ENCODE peak calls at places on chromosome 9, in seven cellular contexts. One of them, this sample, is unnamed.

GRCh38 chr9:79053613-79054012 is 518.2 kb upstream of the TLE4 start:
- DNase-seq in psoas muscle: no peak
- DNase-seq in brain microvascular endothelial cell: no peak
- DNase-seq in GM12865: peak
- DNase-seq in astrocyte: peak
- DNase-seq in type B pancreatic cell: no peak
- DNase-seq in mammary epithelial cell: peak
- DNase-seq in this sample: peak

GRCh38 chr9:15178621-15179020 is 128.4 kb downstream of the TTC39B start:
- DNase-seq in GM12865: no peak
- DNase-seq in type B pancreatic cell: no peak
- DNase-seq in brain microvascular endothelial cell: no peak
- DNase-seq in astrocyte: no peak
- DNase-seq in psoas muscle: no peak
- DNase-seq in mammary epithelial cell: no peak
- DNase-seq in this sample: no peak

GRCh38 chr9:94696545-94696944 is 30.0 kb upstream of the AOPEP start:
- DNase-seq in GM12865: no peak
- DNase-seq in type B pancreatic cell: no peak
- DNase-seq in astrocyte: no peak
- DNase-seq in psoas muscle: no peak
- DNase-seq in brain microvascular endothelial cell: no peak
- DNase-seq in mammary epithelial cell: no peak
- DNase-seq in this sample: no peak

GRCh38 chr9:95907794-95908193 is 32.3 kb downstream of the ERCC6L2 start:
- DNase-seq in type B pancreatic cell: no peak
- DNase-seq in psoas muscle: no peak
- DNase-seq in GM12865: no peak
- DNase-seq in brain microvascular endothelial cell: no peak
- DNase-seq in mammary epithelial cell: no peak
- DNase-seq in astrocyte: no peak
- DNase-seq in this sample: no peak

GRCh38 chr9:2351324-2351723 is 270.3 kb upstream of the VLDLR start:
- DNase-seq in brain microvascular endothelial cell: no peak
- DNase-seq in GM12865: no peak
- DNase-seq in psoas muscle: no peak
- DNase-seq in mammary epithelial cell: no peak
- DNase-seq in astrocyte: no peak
- DNase-seq in type B pancreatic cell: no peak
- DNase-seq in this sample: no peak

GRCh38 chr9:98687911-98688310 is 20.8 kb downstream of the GABBR2 start:
- DNase-seq in astrocyte: no peak
- DNase-seq in brain microvascular endothelial cell: no peak
- DNase-seq in type B pancreatic cell: no peak
- DNase-seq in GM12865: no peak
- DNase-seq in mammary epithelial cell: no peak
- DNase-seq in psoas muscle: no peak
- DNase-seq in this sample: peak

GRCh38 chr9:37574241-37574721 is 1.9 kb downstream of the FBXO10 start:
- DNase-seq in psoas muscle: no peak
- DNase-seq in astrocyte: no peak
- DNase-seq in type B pancreatic cell: no peak
- DNase-seq in GM12865: no peak
- DNase-seq in brain microvascular endothelial cell: peak
- DNase-seq in mammary epithelial cell: no peak
- DNase-seq in this sample: peak

GRCh38 chr9:518540-518939 is 303.9 kb downstream of the DOCK8 start:
- DNase-seq in GM12865: no peak
- DNase-seq in astrocyte: no peak
- DNase-seq in mammary epithelial cell: no peak
- DNase-seq in type B pancreatic cell: no peak
- DNase-seq in brain microvascular endothelial cell: no peak
- DNase-seq in psoas muscle: no peak
- DNase-seq in this sample: no peak

GRCh38 chr9:24708808-24709207 is 163.1 kb upstream of the IZUMO3 start:
- DNase-seq in GM12865: no peak
- DNase-seq in mammary epithelial cell: no peak
- DNase-seq in astrocyte: no peak
- DNase-seq in brain microvascular endothelial cell: no peak
- DNase-seq in psoas muscle: no peak
- DNase-seq in type B pancreatic cell: no peak
- DNase-seq in this sample: no peak

GRCh38 chr9:99680191-99680590 is 141.5 kb upstream of the NR4A3 start:
- DNase-seq in brain microvascular endothelial cell: peak
- DNase-seq in type B pancreatic cell: no peak
- DNase-seq in mammary epithelial cell: peak
- DNase-seq in GM12865: no peak
- DNase-seq in astrocyte: peak
- DNase-seq in psoas muscle: no peak
- DNase-seq in this sample: peak

GRCh38 chr9:5842926-5843325 is 10.0 kb upstream of the ERMP1 start:
- DNase-seq in type B pancreatic cell: no peak
- DNase-seq in mammary epithelial cell: no peak
- DNase-seq in astrocyte: no peak
- DNase-seq in psoas muscle: no peak
- DNase-seq in brain microvascular endothelial cell: no peak
- DNase-seq in GM12865: no peak
- DNase-seq in this sample: no peak

GRCh38 chr9:135281661-135282000 is 194.2 kb downstream of the OLFM1 start:
- DNase-seq in psoas muscle: no peak
- DNase-seq in mammary epithelial cell: no peak
- DNase-seq in type B pancreatic cell: no peak
- DNase-seq in GM12865: no peak
- DNase-seq in astrocyte: no peak
- DNase-seq in brain microvascular endothelial cell: no peak
- DNase-seq in this sample: no peak

GRCh38 chr9:120080781-120081180 is 499.2 kb downstream of the CDK5RAP2 start:
- DNase-seq in astrocyte: no peak
- DNase-seq in type B pancreatic cell: no peak
- DNase-seq in mammary epithelial cell: no peak
- DNase-seq in psoas muscle: no peak
- DNase-seq in GM12865: no peak
- DNase-seq in brain microvascular endothelial cell: no peak
- DNase-seq in this sample: no peak

GRCh38 chr9:35736201-35736633 is 3.8 kb downstream of the CREB3 start:
- DNase-seq in brain microvascular endothelial cell: peak
- DNase-seq in astrocyte: peak
- DNase-seq in GM12865: peak
- DNase-seq in mammary epithelial cell: peak
- DNase-seq in psoas muscle: peak
- DNase-seq in type B pancreatic cell: no peak
- DNase-seq in this sample: peak

GRCh38 chr9:84121991-84122523 is 141.5 kb downstream of the RMI1 start:
- DNase-seq in astrocyte: peak
- DNase-seq in psoas muscle: no peak
- DNase-seq in brain microvascular endothelial cell: no peak
- DNase-seq in mammary epithelial cell: peak
- DNase-seq in GM12865: peak
- DNase-seq in type B pancreatic cell: no peak
- DNase-seq in this sample: peak

GRCh38 chr9:129081388-129081889 is 528 bp downstream of the DOLPP1 start:
- DNase-seq in astrocyte: no peak
- DNase-seq in mammary epithelial cell: no peak
- DNase-seq in brain microvascular endothelial cell: no peak
- DNase-seq in GM12865: no peak
- DNase-seq in psoas muscle: no peak
- DNase-seq in type B pancreatic cell: no peak
- DNase-seq in this sample: no peak

GRCh38 chr9:2655411-2655901 is 33.9 kb downstream of the VLDLR start:
- DNase-seq in GM12865: peak
- DNase-seq in type B pancreatic cell: no peak
- DNase-seq in astrocyte: peak
- DNase-seq in brain microvascular endothelial cell: peak
- DNase-seq in psoas muscle: no peak
- DNase-seq in mammary epithelial cell: peak
- DNase-seq in this sample: peak

GRCh38 chr9:93859431-93860215 is 95.5 kb downstream of the BARX1 start:
- DNase-seq in GM12865: no peak
- DNase-seq in mammary epithelial cell: no peak
- DNase-seq in psoas muscle: no peak
- DNase-seq in astrocyte: no peak
- DNase-seq in type B pancreatic cell: no peak
- DNase-seq in brain microvascular endothelial cell: no peak
- DNase-seq in this sample: no peak

GRCh38 chr9:129876815-129877214 is 41.6 kb downstream of the USP20 start:
- DNase-seq in type B pancreatic cell: no peak
- DNase-seq in astrocyte: no peak
- DNase-seq in brain microvascular endothelial cell: no peak
- DNase-seq in GM12865: no peak
- DNase-seq in psoas muscle: peak
- DNase-seq in mammary epithelial cell: no peak
- DNase-seq in this sample: no peak

GRCh38 chr9:13555516-13555915 is 276.0 kb upstream of the MPDZ start:
- DNase-seq in psoas muscle: no peak
- DNase-seq in mammary epithelial cell: no peak
- DNase-seq in type B pancreatic cell: no peak
- DNase-seq in GM12865: no peak
- DNase-seq in brain microvascular endothelial cell: no peak
- DNase-seq in astrocyte: no peak
- DNase-seq in this sample: no peak

GRCh38 chr9:79341561-79341960 is 230.2 kb upstream of the TLE4 start:
- DNase-seq in brain microvascular endothelial cell: no peak
- DNase-seq in GM12865: no peak
- DNase-seq in type B pancreatic cell: no peak
- DNase-seq in mammary epithelial cell: no peak
- DNase-seq in astrocyte: no peak
- DNase-seq in psoas muscle: no peak
- DNase-seq in this sample: no peak

GRCh38 chr9:87201316-87201715 is 254.0 kb upstream of the GAS1 start:
- DNase-seq in astrocyte: peak
- DNase-seq in type B pancreatic cell: no peak
- DNase-seq in mammary epithelial cell: no peak
- DNase-seq in brain microvascular endothelial cell: peak
- DNase-seq in psoas muscle: no peak
- DNase-seq in GM12865: no peak
- DNase-seq in this sample: peak

GRCh38 chr9:19510907-19511306 is 102.1 kb downstream of the ACER2 start:
- DNase-seq in astrocyte: no peak
- DNase-seq in type B pancreatic cell: no peak
- DNase-seq in brain microvascular endothelial cell: no peak
- DNase-seq in GM12865: no peak
- DNase-seq in psoas muscle: no peak
- DNase-seq in mammary epithelial cell: no peak
- DNase-seq in this sample: no peak

GRCh38 chr9:71131145-71131544 is 9.7 kb upstream of the TRPM3 start:
- DNase-seq in brain microvascular endothelial cell: no peak
- DNase-seq in astrocyte: no peak
- DNase-seq in psoas muscle: no peak
- DNase-seq in type B pancreatic cell: no peak
- DNase-seq in GM12865: no peak
- DNase-seq in mammary epithelial cell: no peak
- DNase-seq in this sample: no peak

DNA sequence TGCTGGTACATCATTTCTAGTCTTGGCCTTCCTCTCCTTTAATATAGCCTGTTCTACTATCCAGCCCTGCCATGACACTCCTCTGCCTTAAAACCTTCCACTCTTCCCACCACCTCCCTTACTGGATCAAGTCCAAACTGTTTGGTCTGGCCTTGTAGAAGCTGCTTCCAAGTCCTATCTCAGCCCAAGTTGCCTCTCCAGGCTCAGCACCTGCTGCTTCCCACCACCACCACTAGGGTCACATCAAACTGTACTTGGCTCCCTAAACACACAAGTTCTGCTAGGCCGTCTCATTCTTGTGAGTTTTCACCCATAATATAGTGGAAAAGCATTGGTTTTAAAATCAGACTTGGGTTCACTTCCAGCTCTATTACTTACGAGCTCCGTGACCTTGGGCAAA is 1.4 kb downstream of the NDUFA8 start:
- DNase-seq in astrocyte: peak
- DNase-seq in GM12865: peak
- DNase-seq in type B pancreatic cell: no peak
- DNase-seq in brain microvascular endothelial cell: peak
- DNase-seq in mammary epithelial cell: peak
- DNase-seq in psoas muscle: no peak
- DNase-seq in this sample: peak
- TF ChIP-seq CTCF in astrocyte: peak
- TF ChIP-seq CTCF in GM12865: peak
- TF ChIP-seq CTCF in type B pancreatic cell: peak
- TF ChIP-seq CTCF in brain microvascular endothelial cell: peak
- TF ChIP-seq CTCF in mammary epithelial cell: peak
- TF ChIP-seq CTCF in psoas muscle: peak
- TF ChIP-seq CTCF in this sample: peak

GRCh38 chr9:133499892-133500270 is 21.0 kb upstream of the SLC2A6 start:
- DNase-seq in astrocyte: no peak
- DNase-seq in mammary epithelial cell: no peak
- DNase-seq in type B pancreatic cell: no peak
- DNase-seq in brain microvascular endothelial cell: no peak
- DNase-seq in psoas muscle: peak
- DNase-seq in GM12865: no peak
- DNase-seq in this sample: no peak
- TF ChIP-seq CTCF in astrocyte: no peak
- TF ChIP-seq CTCF in mammary epithelial cell: no peak
- TF ChIP-seq CTCF in type B pancreatic cell: no peak
- TF ChIP-seq CTCF in brain microvascular endothelial cell: no peak
- TF ChIP-seq CTCF in psoas muscle: no peak
- TF ChIP-seq CTCF in GM12865: no peak
- TF ChIP-seq CTCF in this sample: no peak

DNA sequence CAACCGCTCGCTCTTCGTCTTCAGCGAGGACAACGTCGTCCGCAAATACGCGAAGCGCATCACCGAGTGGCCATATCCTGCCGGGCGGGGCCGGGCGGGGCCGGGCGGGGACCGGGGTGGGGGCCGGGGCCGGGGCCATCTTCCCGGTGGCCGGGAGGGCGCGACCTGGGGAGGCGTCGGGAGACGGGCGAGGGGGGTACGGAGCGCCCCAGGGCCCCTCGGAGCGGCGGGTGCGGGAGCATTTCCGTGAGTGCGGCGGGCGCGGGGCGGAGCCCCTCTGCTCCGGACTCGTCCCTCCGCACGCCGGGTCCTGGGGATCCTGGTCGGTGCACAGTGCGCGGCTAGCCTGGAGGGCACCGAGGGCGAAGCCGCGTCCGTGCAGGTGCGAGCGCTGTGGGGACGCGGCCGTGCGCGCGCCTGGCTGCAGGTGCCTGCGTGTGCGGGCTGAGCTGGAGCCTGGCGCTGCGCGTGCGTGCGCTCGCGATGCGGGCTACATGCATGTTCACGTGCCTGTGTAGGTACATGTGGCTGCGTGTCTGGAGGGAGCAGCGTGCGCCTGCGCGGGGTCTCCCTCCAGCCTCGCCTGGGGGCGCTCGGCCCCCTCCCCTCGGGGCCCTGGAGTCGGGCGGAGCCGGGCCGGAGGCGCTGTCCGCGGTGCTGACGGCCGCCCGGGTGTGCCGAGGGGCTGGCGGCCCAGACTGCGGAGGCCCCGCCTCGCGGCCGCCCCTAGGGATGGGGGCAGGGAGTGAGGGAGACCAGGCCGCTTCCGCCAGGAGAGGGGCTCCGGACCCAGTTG is 762 bp downstream of the CACNA1B start:
- DNase-seq in psoas muscle: no peak
- DNase-seq in mammary epithelial cell: peak
- DNase-seq in type B pancreatic cell: peak
- DNase-seq in brain microvascular endothelial cell: peak
- DNase-seq in astrocyte: no peak
- DNase-seq in GM12865: no peak
- DNase-seq in this sample: no peak
- TF ChIP-seq CTCF in psoas muscle: no peak
- TF ChIP-seq CTCF in mammary epithelial cell: no peak
- TF ChIP-seq CTCF in type B pancreatic cell: peak
- TF ChIP-seq CTCF in brain microvascular endothelial cell: no peak
- TF ChIP-seq CTCF in astrocyte: no peak
- TF ChIP-seq CTCF in GM12865: no peak
- TF ChIP-seq CTCF in this sample: no peak

GRCh38 chr9:127218818-127219217 is 45.8 kb upstream of the GARNL3 start:
- DNase-seq in GM12865: no peak
- DNase-seq in psoas muscle: no peak
- DNase-seq in brain microvascular endothelial cell: no peak
- DNase-seq in mammary epithelial cell: no peak
- DNase-seq in type B pancreatic cell: no peak
- DNase-seq in astrocyte: no peak
- DNase-seq in this sample: no peak
- TF ChIP-seq CTCF in GM12865: no peak
- TF ChIP-seq CTCF in psoas muscle: no peak
- TF ChIP-seq CTCF in brain microvascular endothelial cell: no peak
- TF ChIP-seq CTCF in mammary epithelial cell: no peak
- TF ChIP-seq CTCF in type B pancreatic cell: no peak
- TF ChIP-seq CTCF in astrocyte: no peak
- TF ChIP-seq CTCF in this sample: no peak

This sample was measured in AG10803.